ENCODE peak calls at places on chromosomes 6 and 20, in six cellular contexts. H is CD8-positive, alpha-beta memory T cell; W is stomach; N is heart left ventricle; A is GM12878; T is ovary. Q is an unnamed sample.

GRCh38 chr6:32369678-32370077 is 2.0 kb downstream of the TSBP1 start:
- DNase-seq in N (no peak), H (no peak), A (no peak), T (no peak), W (no peak), Q (no peak)

GRCh38 chr20:25127761-25128537 is 46.0 kb upstream of the VSX1 start:
- DNase-seq in W (no peak), N (no peak), H (no peak), T (no peak), A (no peak), Q (no peak)

GRCh38 chr6:168640181-168640580 is 199.2 kb downstream of the SMOC2 start:
- DNase-seq in H (no peak), A (no peak), W (no peak), N (no peak), T (no peak), Q (no peak)

GRCh38 chr6:161486326-161486725 is 212.5 kb upstream of the AGPAT4 start:
- DNase-seq in N (peak; percentile 62), T (no peak), H (no peak), W (no peak), A (no peak), Q (no peak)

GRCh38 chr6:76684881-76685280 is 612.4 kb upstream of the IMPG1 start:
- DNase-seq in W (no peak), H (no peak), A (no peak), T (no peak), N (no peak), Q (no peak)

GRCh38 chr6:25497383-25497782 is 154.6 kb upstream of the SCGN start:
- DNase-seq in T (no peak), N (no peak), A (no peak), H (no peak), W (no peak), Q (no peak)

GRCh38 chr6:135358907-135359459 is 138.6 kb downstream of the AHI1 start:
- DNase-seq in T (no peak), A (no peak), N (no peak), W (no peak), H (no peak), Q (no peak)

GRCh38 chr6:116246089-116246488 is 7.8 kb downstream of the TSPYL4 start:
- DNase-seq in T (no peak), W (no peak), H (no peak), A (no peak), N (no peak), Q (no peak)

GRCh38 chr6:156423829-156424228 is 353.3 kb upstream of the ARID1B start:
- DNase-seq in H (peak; percentile 33), N (no peak), W (no peak), T (no peak), A (no peak), Q (no peak)

GRCh38 chr20:23155141-23155590 is 69.0 kb upstream of the CD93 start:
- DNase-seq in T (no peak), A (no peak), W (no peak), N (no peak), H (no peak), Q (no peak)
- H3K4me1 ChIP-seq in T (peaks cover 11% of the 10 kb centered on the region), A (peaks cover 17% of the 10 kb centered on the region), W (peaks cover 43% of the 10 kb centered on the region), N (peaks cover 37% of the 10 kb centered on the region), H (no peaks in the 10 kb centered on the region), Q (peaks cover 76% of the 10 kb centered on the region)

GRCh38 chr6:89413006-89413400 is 930 bp upstream of the RRAGD start:
- DNase-seq in N (no peak), T (no peak), A (no peak), H (no peak), W (peak; percentile 44), Q (no peak)
- H3K4me3 ChIP-seq in N (peak overlapping the region; percentile 69), T (peak overlapping the region; percentile 58), A (peak overlapping the region; percentile 82), H (peak overlapping the region; percentile 68), W (peak overlapping the region; percentile 91), Q (peak overlapping the region; percentile 88)

GRCh38 chr6:46053034-46053933 is 37.6 kb upstream of the CLIC5 start:
- DNase-seq in N (peak; percentile 65), T (no peak), W (no peak), H (no peak), A (no peak), Q (peak; percentile 15)

GRCh38 chr6:46052479-46052878 is 36.8 kb upstream of the CLIC5 start:
- DNase-seq in H (no peak), W (no peak), T (no peak), N (no peak), A (no peak), Q (no peak)

GRCh38 chr6:46056906-46057529 is 41.4 kb upstream of the CLIC5 start:
- DNase-seq in T (no peak), W (no peak), A (no peak), H (no peak), N (no peak), Q (no peak)

GRCh38 chr6:46051962-46052361 is 36.3 kb upstream of the CLIC5 start:
- DNase-seq in W (no peak), T (no peak), A (no peak), N (no peak), H (no peak), Q (no peak)

DNA sequence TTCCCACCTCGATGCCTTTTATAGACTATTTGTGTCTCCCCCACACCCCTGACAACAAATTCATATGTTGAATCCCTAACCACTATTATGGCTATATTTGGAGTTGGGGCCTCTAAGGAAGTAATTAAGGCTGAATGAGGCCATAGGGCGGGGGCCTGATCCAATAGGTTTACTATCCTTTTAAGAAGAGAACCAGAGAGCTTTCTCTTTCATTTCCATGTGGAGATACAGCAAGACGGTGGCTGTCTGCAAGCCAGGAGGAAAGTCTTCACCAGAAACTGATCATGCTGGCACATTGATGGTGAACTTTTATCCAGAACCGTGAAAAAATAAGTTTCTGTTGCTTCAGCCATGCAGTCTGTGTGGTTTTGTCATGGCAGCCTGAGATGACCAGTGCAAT is 38.9 kb upstream of the CLIC5 start:
- DNase-seq in H (no peak), T (no peak), W (no peak), N (no peak), A (no peak), Q (no peak)
- H3K27ac ChIP-seq in H (no peak overlapping the region), T (no peak overlapping the region), W (no peak overlapping the region), N (peak overlapping the region; percentile 2), A (no peak overlapping the region), Q (peak overlapping the region; percentile 87)

GRCh38 chr6:15385521-15385920 is 139.7 kb downstream of the JARID2 start:
- DNase-seq in A (no peak), T (no peak), W (no peak), H (no peak), N (no peak), Q (no peak)
- H3K4me1 ChIP-seq in A (peaks cover 66% of the 10 kb centered on the region), T (peaks cover 8% of the 10 kb centered on the region), W (peaks cover 50% of the 10 kb centered on the region), H (peaks cover 42% of the 10 kb centered on the region), N (peaks cover 15% of the 10 kb centered on the region), Q (peaks cover 75% of the 10 kb centered on the region)

DNA sequence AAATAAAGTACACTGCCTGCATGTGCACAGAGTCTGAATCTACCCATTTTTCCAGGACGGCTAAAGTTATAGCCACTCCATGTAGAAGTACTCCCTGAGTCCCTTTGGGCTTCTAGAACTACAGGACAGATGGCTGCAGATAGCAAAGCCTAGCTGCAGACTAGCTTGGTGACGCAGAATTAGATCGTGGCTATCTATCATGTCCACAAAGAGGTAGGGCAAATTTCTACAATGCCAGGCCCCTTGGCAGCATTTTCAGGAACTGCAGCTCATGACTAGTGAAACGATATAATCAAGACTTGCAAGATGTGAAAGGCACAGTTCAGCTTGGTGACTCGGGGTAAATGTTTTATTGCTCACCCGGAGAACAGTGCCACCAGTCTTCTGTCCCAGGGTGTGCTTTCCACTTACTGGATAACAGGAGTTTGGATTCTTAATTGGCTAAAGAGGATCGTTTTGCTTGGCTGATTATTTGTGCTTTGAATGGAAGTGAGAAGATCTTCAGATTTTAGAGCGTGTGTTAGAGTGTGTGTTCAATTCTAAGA is 108.7 kb upstream of the LY86 start:
- DNase-seq in W (no peak), N (no peak), H (no peak), A (no peak), T (no peak), Q (no peak)
- H3K4me3 ChIP-seq in W (no peak overlapping the region), N (no peak overlapping the region), H (no peak overlapping the region), A (no peak overlapping the region), T (no peak overlapping the region), Q (no peak overlapping the region)

DNA sequence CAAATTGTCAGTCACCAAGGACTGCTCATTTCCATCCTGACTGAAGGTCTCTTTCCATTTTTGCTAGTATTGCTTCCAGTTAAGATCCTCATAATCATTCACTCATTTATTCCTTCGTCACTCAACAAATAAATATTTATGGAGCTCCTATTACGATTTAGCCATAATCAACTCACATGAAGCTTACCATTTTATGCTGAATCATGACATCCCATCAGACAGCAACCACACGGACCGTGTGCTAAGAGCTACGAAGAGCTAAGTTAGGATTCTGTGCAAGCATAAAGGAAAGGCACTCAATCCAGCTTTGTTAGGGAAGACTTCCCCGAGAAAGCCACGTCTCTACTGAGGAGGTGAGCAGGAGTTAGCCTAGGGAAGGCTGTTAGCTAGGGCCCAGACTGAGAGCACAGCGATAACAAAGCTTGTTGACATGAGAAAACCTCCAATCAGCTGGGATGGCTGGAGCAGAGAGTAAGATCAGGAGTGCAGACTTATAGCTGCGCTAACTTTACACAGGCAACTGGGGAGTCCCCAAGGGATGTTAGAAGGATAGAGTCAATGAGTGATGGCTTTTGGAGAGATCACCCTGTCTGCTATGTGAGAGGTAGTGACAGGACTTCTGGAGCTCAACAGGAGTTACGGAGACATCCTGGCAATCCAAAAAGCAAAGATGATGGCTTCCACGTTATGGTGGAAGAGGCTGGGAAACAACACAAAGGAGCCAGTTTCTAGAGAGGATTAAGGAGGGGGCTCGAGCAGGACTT is 2.6 kb upstream of the GID8 start:
- DNase-seq in N (no peak), H (no peak), T (no peak), W (no peak), A (no peak), Q (no peak)
- H3K27ac ChIP-seq in N (no peak overlapping the region), H (no peak overlapping the region), T (no peak overlapping the region), W (no peak overlapping the region), A (no peak overlapping the region), Q (no peak overlapping the region)